ENCODE peak calls at places on chromosomes 11 and 22, in seven cellular contexts. Z is lower lobe of right lung, W is tibial artery, A is endodermal cell, R is thyroid gland, D is dorsolateral prefrontal cortex, P is HL-60. H is an unnamed sample.

GRCh38 chr22:20107951-20108756 is 7.8 kb upstream of the RANBP1 start:
- DNase-seq in D (no peak), A (no peak), R (no peak), W (no peak), P (no peak), Z (peak), H (no peak)

GRCh38 chr11:94201004-94201465 is 72.4 kb downstream of the PANX1 start:
- DNase-seq in D (no peak), A (no peak), P (no peak), R (no peak), Z (no peak), W (no peak), H (no peak)

GRCh38 chr11:64444838-64445441 is 86.0 kb downstream of the RPS6KA4 start:
- DNase-seq in R (no peak), Z (no peak), P (peak), A (peak), W (no peak), D (no peak), H (no peak)

GRCh38 chr22:46791201-46791731 is 28.8 kb downstream of the TBC1D22A start:
- DNase-seq in A (peak), D (peak), P (peak), W (peak), Z (no peak), R (no peak), H (peak)

GRCh38 chr11:73141309-73142127 is 600 bp downstream of the FCHSD2 start:
- DNase-seq in R (peak), D (peak), W (peak), P (peak), A (peak), Z (peak), H (peak)

GRCh38 chr11:71286701-71287643 is 34.6 kb upstream of the SHANK2 start:
- DNase-seq in P (no peak), R (peak), Z (peak), D (peak), A (peak), W (no peak), H (peak)

GRCh38 chr11:12090061-12090572 is 20.3 kb upstream of the MICAL2 start:
- DNase-seq in W (peak), R (no peak), Z (peak), A (no peak), D (no peak), P (peak), H (no peak)

GRCh38 chr11:82899191-82899820 is 924 bp downstream of the PRCP start:
- DNase-seq in A (no peak), Z (no peak), R (no peak), P (peak), D (no peak), W (no peak), H (no peak)

GRCh38 chr22:37486224-37486845 is at the start of gene MFNG:
- DNase-seq in P (peak), A (peak), R (peak), W (peak), Z (peak), D (no peak), H (peak)

GRCh38 chr11:29326757-29327156 is 690.1 kb downstream of the KCNA4 start:
- DNase-seq in D (no peak), W (no peak), P (no peak), Z (no peak), A (no peak), R (no peak), H (no peak)

GRCh38 chr11:10379022-10379421 is 74.1 kb downstream of the ADM start:
- DNase-seq in P (no peak), Z (no peak), D (no peak), R (no peak), A (peak), W (no peak), H (no peak)

GRCh38 chr11:64305691-64306562 is 603 bp downstream of the ESRRA start:
- DNase-seq in D (peak), P (peak), W (peak), Z (peak), R (peak), A (peak), H (peak)

GRCh38 chr22:37812869-37813678 is 5.3 kb downstream of the GCAT start:
- DNase-seq in D (no peak), P (no peak), R (no peak), W (no peak), Z (no peak), A (no peak), H (no peak)

GRCh38 chr11:9861860-9862725 is 198.2 kb downstream of the SWAP70 start:
- DNase-seq in W (peak), P (peak), A (peak), D (peak), R (peak), Z (no peak), H (peak)

GRCh38 chr22:42451499-42452145 is 19.4 kb upstream of the NFAM1 start:
- DNase-seq in P (no peak), Z (no peak), D (no peak), W (no peak), R (no peak), A (no peak), H (peak)

GRCh38 chr22:38262051-38262795 is 10.6 kb downstream of the TMEM184B start:
- DNase-seq in W (no peak), D (peak), A (peak), Z (peak), R (peak), P (peak), H (peak)

GRCh38 chr11:12126352-12127019 is 16.1 kb downstream of the MICAL2 start:
- DNase-seq in Z (peak), R (no peak), P (peak), A (peak), D (no peak), W (no peak), H (peak)

GRCh38 chr11:30508594-30508993 is 77.6 kb downstream of the MPPED2 start:
- DNase-seq in W (no peak), Z (no peak), D (no peak), R (peak), P (no peak), A (no peak), H (no peak)

GRCh38 chr22:49021097-49021925 is 806.4 kb downstream of the BRD1 start:
- DNase-seq in D (no peak), P (no peak), Z (peak), R (no peak), A (peak), W (peak), H (no peak)

GRCh38 chr22:46604306-46604690 is 15.9 kb upstream of the GRAMD4 start:
- DNase-seq in A (no peak), R (no peak), Z (peak), P (peak), W (peak), D (no peak), H (no peak)

GRCh38 chr11:28969832-28970231 is 861.6 kb downstream of the METTL15 start:
- DNase-seq in D (no peak), R (no peak), Z (no peak), W (no peak), A (peak), P (no peak), H (no peak)

GRCh38 chr11:2103666-2104523 is 35.3 kb downstream of the IGF2 start:
- DNase-seq in P (no peak), A (no peak), D (no peak), R (no peak), W (no peak), Z (peak), H (no peak)

GRCh38 chr11:83864412-83865057 is 578.4 kb upstream of the CCDC90B start:
- DNase-seq in A (no peak), Z (no peak), D (no peak), W (no peak), R (no peak), P (no peak), H (no peak)

GRCh38 chr11:1768141-1768469 is 4.4 kb upstream of the CTSD start:
- DNase-seq in Z (no peak), A (no peak), R (no peak), P (no peak), W (peak), D (no peak), H (no peak)

GRCh38 chr22:29224121-29224858 is 18.6 kb downstream of the EMID1 start:
- DNase-seq in A (no peak), R (no peak), Z (no peak), D (no peak), P (no peak), W (no peak), H (no peak)

GRCh38 chr11:10072142-10072541 is 221.9 kb downstream of the SBF2 start:
- DNase-seq in R (no peak), D (no peak), P (no peak), Z (no peak), A (no peak), W (no peak), H (no peak)

GRCh38 chr22:25903294-25903693 is 161.3 kb downstream of the MYO18B start:
- DNase-seq in R (no peak), D (no peak), Z (no peak), A (peak), W (no peak), P (no peak), H (no peak)

GRCh38 chr22:19469421-19469820 is 9.6 kb downstream of the UFD1 start:
- DNase-seq in A (no peak), Z (no peak), R (no peak), W (no peak), D (no peak), P (no peak), H (no peak)

GRCh38 chr11:68621826-68622225 is 62.5 kb upstream of the GAL start:
- DNase-seq in R (no peak), D (no peak), Z (no peak), W (no peak), P (no peak), A (no peak), H (no peak)

GRCh38 chr11:62413060-62413696 is 5.7 kb upstream of the SCGB1A1 start:
- DNase-seq in A (peak), Z (no peak), W (no peak), D (no peak), P (no peak), R (no peak), H (no peak)

GRCh38 chr11:134742228-134742612 is 330.2 kb upstream of the B3GAT1 start:
- DNase-seq in D (no peak), W (no peak), A (no peak), P (no peak), R (no peak), Z (no peak), H (no peak)

GRCh38 chr11:69834811-69835800 is 15.9 kb upstream of the FGF3 start:
- DNase-seq in R (no peak), P (no peak), Z (no peak), A (peak), W (no peak), D (no peak), H (peak)

GRCh38 chr11:61309141-61309540 is 14.0 kb upstream of the VWCE start:
- DNase-seq in P (no peak), D (no peak), Z (no peak), W (no peak), A (no peak), R (no peak), H (no peak)

GRCh38 chr11:123357353-123357989 is 72.6 kb upstream of the GRAMD1B start:
- DNase-seq in A (no peak), R (no peak), W (no peak), D (no peak), Z (no peak), P (no peak), H (no peak)

GRCh38 chr22:29216873-29217666 is 11.4 kb downstream of the EMID1 start:
- DNase-seq in R (peak), A (no peak), P (peak), D (peak), W (peak), Z (no peak), H (peak)

GRCh38 chr11:86696004-86696403 is 23.6 kb upstream of the ME3 start:
- DNase-seq in R (no peak), W (no peak), P (no peak), D (no peak), A (no peak), Z (no peak), H (no peak)

GRCh38 chr11:46383974-46384701 is 2.7 kb downstream of the MDK start:
- DNase-seq in W (no peak), P (no peak), D (no peak), A (no peak), Z (no peak), R (no peak), H (no peak)

GRCh38 chr11:6443269-6444003 is 2.6 kb upstream of the HPX start:
- DNase-seq in D (peak), R (peak), W (peak), P (peak), A (peak), Z (peak), H (peak)
- TF ChIP-seq CTCF in D (peak), R (peak), W (peak), P (peak), A (peak), Z (peak), H (peak)

DNA sequence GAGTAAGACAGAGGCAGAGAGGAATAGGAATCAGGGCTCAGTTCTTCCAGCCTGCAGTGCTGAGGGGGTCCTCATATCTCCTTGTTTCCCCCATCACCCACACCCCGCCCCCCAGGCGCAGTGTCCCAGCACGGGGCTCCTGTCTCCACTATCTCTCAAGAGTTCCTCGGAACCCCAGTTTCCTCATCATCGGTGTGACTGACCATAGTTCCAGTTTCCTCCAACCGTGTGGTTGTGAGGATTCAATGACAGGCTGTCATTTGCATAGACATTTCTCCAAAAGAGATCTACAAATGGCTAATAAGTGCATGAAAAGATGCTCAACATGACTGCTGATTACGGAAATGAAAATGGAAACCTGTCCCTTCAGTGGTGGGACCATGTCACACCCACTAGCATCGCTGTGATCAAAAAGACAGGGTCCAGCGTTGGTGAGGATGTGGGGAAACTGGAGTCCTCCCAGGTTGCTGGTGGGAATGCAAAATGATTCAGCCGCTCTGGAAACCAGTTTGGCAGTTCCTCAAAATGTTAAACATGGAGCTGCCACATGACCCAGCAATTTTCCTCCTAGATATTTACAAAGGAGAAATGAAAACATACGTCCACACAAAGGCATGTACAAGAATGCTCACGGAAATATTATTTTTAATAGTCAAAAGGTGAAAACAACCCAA is 31.8 kb upstream of the PDGFB start:
- DNase-seq in P (no peak), Z (no peak), W (no peak), A (no peak), R (no peak), D (no peak), H (no peak)
- H3K27ac ChIP-seq in P (no peak), Z (no peak), W (no peak), A (no peak), R (no peak), D (no peak), H (no peak)

DNA sequence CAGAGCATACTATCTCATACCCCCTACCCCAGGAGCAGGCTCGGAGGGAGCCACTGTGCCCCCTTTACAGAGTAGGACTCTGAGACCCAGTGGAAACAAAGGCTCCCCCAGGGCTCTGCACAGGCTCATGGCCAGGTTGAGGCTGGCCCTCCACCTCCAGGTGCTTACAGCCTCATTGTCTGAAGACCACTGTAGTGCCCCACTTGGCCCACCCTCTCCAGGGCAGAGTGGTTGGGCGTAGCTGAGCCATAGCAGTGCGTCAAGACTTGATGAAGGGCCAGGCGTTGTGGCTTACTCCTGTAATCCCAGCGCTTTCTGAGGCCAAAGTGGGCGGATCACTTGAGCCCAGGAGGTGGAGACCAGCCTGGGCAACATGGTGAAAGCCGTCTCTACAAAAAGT is 1.7 kb downstream of the ANKRD13D start:
- DNase-seq in R (no peak), Z (peak), A (no peak), W (peak), D (no peak), P (peak), H (peak)
- H3K4me3 ChIP-seq in R (no peak), Z (peak), A (no peak), W (no peak), D (no peak), P (peak), H (no peak)

DNA sequence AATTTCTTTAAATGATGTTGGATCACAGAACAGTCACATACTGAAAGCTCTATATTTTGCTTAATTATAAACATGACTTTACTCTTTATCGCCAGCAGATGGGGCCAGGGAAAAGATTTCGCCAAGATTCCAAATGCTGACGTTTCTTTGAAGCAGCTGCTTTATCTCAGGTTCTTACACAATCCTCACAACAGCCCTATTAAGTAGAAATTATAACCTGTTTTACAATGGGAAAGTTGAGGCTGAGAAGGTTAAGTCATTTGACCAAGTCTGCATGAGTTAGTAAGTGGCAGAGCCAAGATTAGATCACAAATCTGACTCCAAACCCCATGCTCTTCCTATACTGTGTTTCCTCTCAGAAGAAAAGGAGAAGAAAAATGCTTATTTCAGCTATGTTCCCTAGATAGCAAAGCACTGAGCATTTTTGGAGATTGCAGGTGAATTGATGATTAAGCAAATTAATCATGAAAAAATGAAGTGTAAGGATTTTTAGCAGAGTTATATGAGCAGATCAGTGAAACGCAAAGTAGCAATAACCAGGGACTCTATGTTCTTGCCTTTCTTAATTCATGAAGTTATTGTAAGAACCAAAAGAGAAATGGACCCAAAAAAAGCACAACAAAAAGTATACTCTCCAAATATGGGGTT is 79.0 kb downstream of the AASDHPPT start:
- DNase-seq in R (peak), D (no peak), A (peak), W (no peak), Z (no peak), P (peak), H (no peak)
- TF ChIP-seq CTCF in R (no peak), D (peak), A (peak), W (no peak), Z (peak), P (peak), H (peak)

DNA sequence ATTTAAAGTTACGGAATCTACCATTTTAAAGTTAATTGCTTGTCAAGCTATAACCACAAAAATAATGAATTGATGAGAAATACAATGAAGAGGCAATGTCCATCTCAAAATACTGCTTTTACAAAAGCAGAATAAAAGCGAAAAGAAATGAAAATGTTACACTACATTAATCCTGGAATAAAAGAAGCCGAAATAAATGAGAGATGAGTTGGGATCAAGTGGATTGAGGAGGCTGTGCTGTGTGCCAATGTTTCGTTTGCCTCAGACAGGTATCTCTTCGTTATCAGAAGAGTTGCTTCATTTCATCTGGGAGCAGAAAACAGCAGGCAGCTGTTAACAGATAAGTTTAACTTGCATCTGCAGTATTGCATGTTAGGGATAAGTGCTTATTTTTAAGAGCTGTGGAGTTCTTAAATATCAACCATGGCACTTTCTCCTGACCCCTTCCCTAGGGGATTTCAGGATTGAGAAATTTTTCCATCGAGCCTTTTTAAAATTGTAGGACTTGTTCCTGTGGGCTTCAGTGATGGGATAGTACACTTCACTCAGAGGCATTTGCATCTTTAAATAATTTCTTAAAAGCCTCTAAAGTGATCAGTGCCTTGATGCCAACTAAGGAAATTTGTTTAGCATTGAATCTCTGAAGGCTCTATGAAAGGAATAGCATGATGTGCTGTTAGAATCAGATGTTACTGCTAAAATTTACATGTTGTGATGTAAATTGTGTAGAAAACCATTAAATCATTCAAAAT is 4.2 kb downstream of the MALAT1 start:
- DNase-seq in R (no peak), A (no peak), W (peak), D (peak), Z (no peak), P (no peak), H (no peak)
- H3K27ac ChIP-seq in R (peak), A (peak), W (peak), D (peak), Z (peak), P (peak), H (peak)

DNA sequence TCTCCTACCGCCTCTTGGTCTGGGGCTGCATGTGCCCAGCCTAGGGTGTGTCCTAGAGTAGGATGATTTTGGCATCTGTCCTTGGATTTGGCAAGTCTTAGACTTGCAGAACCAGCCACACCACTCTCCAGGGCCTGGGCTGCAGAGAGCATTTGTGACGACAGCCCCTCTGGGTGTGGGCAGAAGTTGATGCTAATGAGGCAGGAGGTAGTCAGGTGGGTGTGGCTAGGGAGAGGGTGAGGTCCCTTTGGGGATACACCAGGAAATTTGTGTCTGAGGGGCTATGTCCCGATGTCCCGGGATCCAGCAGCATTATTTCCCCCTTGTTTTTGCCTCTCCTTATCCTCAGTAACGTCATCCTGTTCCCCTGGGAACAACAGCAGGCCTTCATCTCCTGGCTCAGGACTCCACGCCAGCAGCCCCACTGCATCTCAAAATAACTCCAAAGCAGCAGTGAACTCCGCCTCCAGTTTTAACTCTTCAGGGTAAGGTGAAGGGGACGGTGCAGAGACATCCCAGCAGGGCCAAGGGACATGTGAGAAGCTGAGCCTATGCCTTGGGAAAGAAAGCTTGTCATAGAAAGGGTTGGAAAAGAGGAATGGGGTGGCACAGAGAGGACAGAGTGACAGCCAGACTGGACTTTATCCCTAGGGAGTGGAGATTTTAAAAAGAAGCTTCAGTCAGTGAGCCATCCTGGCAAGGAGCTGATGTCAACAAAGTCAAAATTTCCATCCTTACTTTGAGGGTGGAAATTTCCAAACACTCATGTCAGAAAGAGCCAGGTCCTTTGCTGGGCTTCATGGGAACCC is 8.0 kb upstream of the TLCD5 start:
- DNase-seq in R (peak), D (no peak), W (peak), A (peak), P (no peak), Z (peak), H (peak)
- H3K4me3 ChIP-seq in R (no peak), D (no peak), W (no peak), A (no peak), P (no peak), Z (no peak), H (no peak)

H was measured in left lung.